ENCODE peak calls at places on chromosomes 3 and 15, in nine cellular contexts. T, R, A, J, S, Y, H, C and N are unnamed samples.

GRCh38 chr3:120324185-120324584 is 25.0 kb downstream of the LRRC58 start:
- DNase-seq in T (no peak), R (no peak), A (no peak), J (no peak), S (no peak), Y (no peak), H (no peak), C (no peak), N (no peak)

GRCh38 chr3:12155833-12156232 is 2.9 kb downstream of the TIMP4 start:
- DNase-seq in T (no peak), R (no peak), A (no peak), J (no peak), S (no peak), Y (no peak), H (peak), C (no peak), N (no peak)

GRCh38 chr3:157493627-157494550 is 9.3 kb downstream of the VEPH1 start:
- DNase-seq in T (no peak), R (no peak), A (no peak), J (no peak), S (no peak), Y (peak), H (peak), C (no peak), N (no peak)

GRCh38 chr15:74385442-74386132 is 18.1 kb upstream of the CYP11A1 start:
- DNase-seq in T (no peak), R (no peak), A (no peak), J (no peak), S (no peak), Y (no peak), H (no peak), C (no peak), N (no peak)

GRCh38 chr15:56917652-56918045 is 795 bp upstream of the TCF12 start:
- DNase-seq in T (no peak), R (no peak), A (no peak), J (no peak), S (no peak), Y (no peak), H (peak), C (peak), N (no peak)

GRCh38 chr3:71724584-71725278 is 471 bp downstream of the EIF4E3 start:
- DNase-seq in T (peak), R (peak), A (no peak), J (no peak), S (peak), Y (no peak), H (peak), C (no peak), N (no peak)

GRCh38 chr3:37308247-37308646 is 133.9 kb upstream of the LRRFIP2 start:
- DNase-seq in T (no peak), R (no peak), A (no peak), J (no peak), S (no peak), Y (no peak), H (peak), C (no peak), N (no peak)

GRCh38 chr3:85864896-85865295 is 906.1 kb downstream of the CADM2 start:
- DNase-seq in T (no peak), R (no peak), A (no peak), J (no peak), S (no peak), Y (no peak), H (no peak), C (no peak), N (no peak)

GRCh38 chr3:144237351-144237750 is 265.7 kb downstream of the DIPK2A start:
- DNase-seq in T (no peak), R (peak), A (no peak), J (no peak), S (no peak), Y (no peak), H (no peak), C (no peak), N (no peak)

GRCh38 chr3:188389711-188390346 is 235.9 kb downstream of the LPP start:
- DNase-seq in T (peak), R (no peak), A (no peak), J (no peak), S (no peak), Y (peak), H (no peak), C (no peak), N (no peak)

GRCh38 chr3:137509354-137510045 is 254.6 kb upstream of the SOX14 start:
- DNase-seq in T (no peak), R (no peak), A (no peak), J (no peak), S (no peak), Y (no peak), H (no peak), C (no peak), N (no peak)

GRCh38 chr3:129486057-129487035 is 42.1 kb upstream of the RHO start:
- DNase-seq in T (no peak), R (no peak), A (no peak), J (no peak), S (no peak), Y (no peak), H (no peak), C (no peak), N (no peak)

GRCh38 chr3:101091489-101091888 is 98.3 kb upstream of the ABI3BP start:
- DNase-seq in T (no peak), R (no peak), A (no peak), J (no peak), S (no peak), Y (no peak), H (no peak), C (no peak), N (no peak)

GRCh38 chr3:150041877-150042276 is 71.2 kb upstream of the PFN2 start:
- DNase-seq in T (no peak), R (no peak), A (no peak), J (no peak), S (no peak), Y (no peak), H (no peak), C (no peak), N (no peak)

GRCh38 chr15:74827632-74828031 is 1.2 kb downstream of the CPLX3 start:
- DNase-seq in T (no peak), R (no peak), A (no peak), J (no peak), S (no peak), Y (no peak), H (no peak), C (no peak), N (no peak)